ENCODE peak calls at places on chromosomes 16 and 17, in seven cellular contexts. W is SK-N-SH, L is H1, Q is GM12891, I is GM12878, J is K562, X is HepG2. B is an unnamed sample.

GRCh38 chr17:67606896-67607604 is 110.7 kb upstream of the NOL11 start:
- DNase-seq in W (peak), L (no peak), Q (no peak), I (no peak), J (no peak), X (no peak), B (no peak)

GRCh38 chr17:79836952-79837887 is 2.0 kb downstream of the CBX4 start:
- DNase-seq in W (peak), L (no peak), Q (peak), I (no peak), J (no peak), X (peak), B (peak)

GRCh38 chr17:60817187-60817586 is 139.5 kb downstream of the BCAS3 start:
- DNase-seq in W (no peak), L (no peak), Q (no peak), I (no peak), J (no peak), X (no peak), B (no peak)

GRCh38 chr17:47996201-47996600 is 25.3 kb downstream of the CDK5RAP3 start:
- DNase-seq in W (peak), L (no peak), Q (no peak), I (no peak), J (no peak), X (no peak), B (no peak)

GRCh38 chr16:63575031-63575430 is 1538.8 kb upstream of the CDH8 start:
- DNase-seq in W (no peak), L (no peak), Q (no peak), I (no peak), J (no peak), X (no peak), B (no peak)

GRCh38 chr16:67723151-67723915 is 4.2 kb upstream of the GFOD2 start:
- DNase-seq in W (no peak), L (no peak), Q (no peak), I (no peak), J (no peak), X (no peak), B (no peak)

GRCh38 chr17:57457188-57457587 is 200.9 kb downstream of the MSI2 start:
- DNase-seq in W (no peak), L (no peak), Q (no peak), I (no peak), J (no peak), X (no peak), B (no peak)

GRCh38 chr17:39016193-39017153 is 49.3 kb upstream of the FBXO47 start:
- DNase-seq in W (no peak), L (no peak), Q (no peak), I (no peak), J (no peak), X (no peak), B (no peak)

GRCh38 chr17:78105551-78105950 is 23.0 kb downstream of the TMC6 start:
- DNase-seq in W (no peak), L (no peak), Q (no peak), I (no peak), J (no peak), X (peak), B (no peak)

DNA sequence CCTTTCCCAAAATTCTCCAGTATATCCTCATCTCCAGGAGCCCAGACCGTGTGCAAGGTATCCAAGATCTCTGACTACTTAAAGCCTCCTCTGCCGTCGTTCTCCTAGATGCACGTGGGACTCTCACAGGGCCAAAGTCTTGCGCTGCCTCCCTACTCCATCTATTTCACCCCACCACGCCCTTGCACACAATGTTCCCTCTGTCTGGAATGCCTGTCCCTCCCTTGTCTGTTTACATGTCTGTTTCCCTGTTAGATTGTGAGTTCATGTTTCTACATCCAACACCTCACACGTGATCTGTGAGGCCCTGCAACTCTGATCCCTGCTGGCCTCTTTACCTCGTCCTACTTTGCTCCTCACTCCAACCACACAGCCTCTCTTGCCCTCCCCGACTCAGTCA is 4.9 kb upstream of the FZD2 start:
- DNase-seq in W (no peak), L (no peak), Q (no peak), I (no peak), J (no peak), X (peak), B (no peak)
- TF ChIP-seq POLR2AphosphoS5 in W (no peak), L (no peak), Q (no peak), I (no peak), J (no peak), X (no peak), B (no peak)

GRCh38 chr16:56423584-56424403 is 1.6 kb downstream of the AMFR start:
- DNase-seq in W (peak), L (no peak), Q (no peak), I (peak), J (no peak), X (peak), B (no peak)

GRCh38 chr16:56421313-56421712 is 4.0 kb downstream of the AMFR start:
- DNase-seq in W (no peak), L (no peak), Q (no peak), I (peak), J (no peak), X (no peak), B (no peak)

GRCh38 chr16:56421976-56422669 is 3.2 kb downstream of the AMFR start:
- DNase-seq in W (no peak), L (no peak), Q (no peak), I (no peak), J (peak), X (peak), B (no peak)

GRCh38 chr16:56424404-56424765 is 960 bp downstream of the AMFR start:
- DNase-seq in W (no peak), L (no peak), Q (no peak), I (no peak), J (no peak), X (no peak), B (no peak)

GRCh38 chr16:56422896-56423441 is 2.4 kb downstream of the AMFR start:
- DNase-seq in W (no peak), L (no peak), Q (no peak), I (no peak), J (no peak), X (no peak), B (no peak)
- TF ChIP-seq TAF1 in W (no peak), L (no peak), Q (no peak), I (no peak), J (no peak), X (no peak), B (no peak)

DNA sequence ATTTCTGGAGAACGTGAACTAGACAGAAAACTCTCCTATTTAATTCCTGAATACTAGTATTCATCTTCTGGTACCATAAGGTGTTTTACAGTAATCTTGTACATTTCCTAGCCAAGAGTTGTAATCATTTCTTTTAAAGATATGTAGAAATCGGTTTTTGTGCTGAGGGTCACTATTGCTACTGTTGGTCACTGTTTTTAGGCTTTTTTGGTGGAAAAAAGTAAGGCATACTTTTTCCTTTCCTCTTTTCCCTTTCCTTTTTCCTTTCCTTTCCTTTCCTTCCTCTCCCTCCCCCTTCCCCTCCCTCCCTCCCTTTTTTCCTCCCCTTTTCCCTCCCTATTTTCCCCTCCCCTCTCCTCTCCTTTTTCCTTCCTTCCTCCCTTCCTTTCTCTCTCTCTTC is 706.4 kb upstream of the GOT2 start:
- DNase-seq in W (no peak), L (no peak), Q (no peak), I (no peak), J (no peak), X (no peak), B (no peak)
- TF ChIP-seq POLR2AphosphoS5 in W (no peak), L (no peak), Q (no peak), I (no peak), J (no peak), X (no peak), B (no peak)

DNA sequence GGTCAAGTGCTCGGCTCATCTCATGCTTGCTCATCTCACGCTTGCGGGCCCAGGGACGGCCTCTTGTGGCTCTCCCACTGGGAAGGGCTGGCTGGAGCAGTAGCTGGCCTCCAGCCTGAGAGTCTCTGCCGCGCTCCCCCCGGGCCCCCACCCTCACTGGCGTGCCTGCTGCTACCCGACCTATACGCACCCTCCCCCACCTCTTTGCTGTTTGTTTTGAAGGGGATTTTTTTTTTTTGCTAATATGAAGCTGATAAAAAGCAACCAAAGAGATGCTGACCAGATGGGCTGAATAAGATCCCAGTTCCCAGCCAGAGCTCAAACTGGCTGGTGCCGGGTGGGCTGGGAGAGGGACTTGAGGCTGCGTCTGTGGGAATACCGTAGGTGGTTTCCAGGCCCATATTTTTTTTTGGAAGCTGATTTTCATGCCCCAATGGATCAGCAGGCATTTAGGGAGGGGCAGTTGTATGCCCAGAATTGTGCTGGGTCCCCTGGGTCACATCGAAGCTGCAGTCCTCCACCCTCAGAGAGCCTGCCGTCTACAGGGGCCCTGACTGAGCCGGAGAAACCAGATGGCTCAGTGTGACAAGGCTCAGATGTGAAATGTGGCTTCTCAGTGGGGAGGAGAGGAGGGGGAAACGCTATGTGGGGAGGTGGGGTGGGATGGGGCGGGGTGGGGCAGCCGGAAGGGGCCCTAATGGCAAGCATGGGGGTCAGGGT is 115.0 kb downstream of the RAP1GAP2 start:
- DNase-seq in W (peak), L (no peak), Q (no peak), I (no peak), J (no peak), X (no peak), B (no peak)
- TF ChIP-seq TAF1 in W (no peak), L (no peak), Q (no peak), I (no peak), J (no peak), X (no peak), B (no peak)

GRCh38 chr16:27516360-27516759 is 33.4 kb downstream of the GTF3C1 start:
- DNase-seq in W (no peak), L (no peak), Q (no peak), I (no peak), J (no peak), X (no peak), B (no peak)
- TF ChIP-seq POLR2AphosphoS5 in W (no peak), L (no peak), Q (no peak), I (no peak), J (no peak), X (no peak), B (no peak)

GRCh38 chr16:1524366-1524765 is 9.1 kb upstream of the TMEM204 start:
- DNase-seq in W (no peak), L (no peak), Q (no peak), I (no peak), J (no peak), X (no peak), B (no peak)

GRCh38 chr16:1525871-1526607 is 7.4 kb upstream of the TMEM204 start:
- DNase-seq in W (no peak), L (no peak), Q (no peak), I (no peak), J (no peak), X (no peak), B (no peak)

GRCh38 chr16:1526608-1527555 is 6.6 kb upstream of the TMEM204 start:
- DNase-seq in W (no peak), L (no peak), Q (no peak), I (no peak), J (no peak), X (no peak), B (no peak)

GRCh38 chr16:1520461-1520860 is 13.0 kb upstream of the TMEM204 start:
- DNase-seq in W (no peak), L (no peak), Q (no peak), I (no peak), J (no peak), X (no peak), B (no peak)

DNA sequence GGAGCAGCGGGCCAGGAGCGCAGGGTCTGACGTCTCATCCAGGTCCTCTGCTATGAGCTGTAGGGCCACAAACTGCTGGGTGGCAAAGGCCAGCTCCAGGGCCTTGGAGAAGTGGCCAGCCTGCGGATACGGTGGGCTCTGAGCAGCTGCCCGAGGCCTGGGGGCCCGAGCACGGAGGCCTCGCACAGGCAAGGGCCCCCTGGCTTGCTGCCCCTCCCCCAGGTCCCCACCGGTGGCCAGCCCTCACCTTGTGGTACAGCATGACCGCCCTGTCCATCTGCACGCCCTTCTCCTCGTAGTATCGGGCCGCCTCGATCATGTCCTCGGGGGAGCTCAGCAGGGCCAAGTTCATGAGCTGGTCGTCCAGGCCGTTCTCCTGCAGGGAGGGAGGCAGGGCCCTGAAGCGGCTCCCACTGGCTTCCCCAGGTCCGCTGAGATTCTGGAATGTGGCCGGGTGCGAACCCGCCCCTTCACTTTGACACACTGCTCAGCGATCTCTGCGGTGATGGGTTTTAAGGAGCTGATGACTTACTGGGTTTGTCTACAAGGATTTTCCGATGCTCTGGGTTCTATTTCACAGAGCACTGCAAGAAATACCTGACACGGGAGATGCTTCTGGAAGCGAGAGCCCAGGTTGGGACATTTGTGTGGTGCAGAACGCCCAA is 9.8 kb upstream of the TMEM204 start:
- DNase-seq in W (no peak), L (no peak), Q (no peak), I (no peak), J (no peak), X (no peak), B (no peak)
- TF ChIP-seq TAF1 in W (no peak), L (no peak), Q (no peak), I (no peak), J (no peak), X (no peak), B (no peak)

DNA sequence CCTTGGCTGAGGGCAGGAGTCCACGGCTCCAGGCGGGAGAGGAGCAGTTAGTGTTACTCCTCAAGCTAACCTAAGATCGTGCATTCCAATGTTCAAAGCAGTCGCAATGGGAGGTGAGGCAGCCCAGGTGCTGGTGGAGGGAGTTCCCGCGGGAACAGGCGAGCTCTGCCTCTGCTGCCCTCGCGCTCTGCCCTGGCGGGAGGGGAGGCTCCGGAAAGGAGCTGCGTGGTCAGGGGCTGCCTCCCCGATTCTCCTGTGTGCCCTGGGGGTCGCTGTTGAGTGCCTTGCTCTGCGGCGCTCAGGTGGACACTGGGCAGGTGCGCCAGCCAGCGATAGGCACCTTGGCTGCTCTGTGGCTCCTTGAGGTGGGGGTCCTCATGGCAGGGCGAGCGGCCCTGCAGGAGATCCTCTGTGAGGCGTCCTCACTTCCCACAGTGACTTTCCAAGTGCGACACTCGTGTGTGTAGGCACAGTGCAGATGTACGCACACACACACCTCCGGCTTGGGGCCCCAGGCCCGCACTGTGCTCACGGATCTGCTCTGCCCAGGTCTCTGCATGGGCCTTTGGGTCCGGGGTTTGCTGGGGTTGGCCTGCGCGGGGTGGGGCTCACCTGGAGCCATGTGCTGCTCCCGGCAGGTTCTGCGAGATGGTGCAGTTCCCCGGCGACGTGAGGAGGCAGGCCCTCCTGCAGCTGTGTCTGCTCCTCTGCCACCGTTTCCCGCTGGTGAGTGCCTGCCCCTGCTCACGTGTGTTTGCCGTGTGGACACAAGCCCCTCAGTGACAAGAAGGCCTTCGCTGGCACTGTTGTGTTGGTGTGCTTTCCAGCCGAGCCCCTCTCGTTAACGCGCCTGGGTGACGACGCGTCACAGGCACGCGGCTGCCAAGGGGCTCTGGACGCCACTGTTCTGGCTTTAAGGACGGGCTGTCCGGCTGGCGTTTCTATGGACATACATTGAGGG is 97.9 kb upstream of the ZNF750 start:
- DNase-seq in W (no peak), L (no peak), Q (no peak), I (no peak), J (no peak), X (no peak), B (no peak)
- TF ChIP-seq POLR2AphosphoS5 in W (no peak), L (no peak), Q (no peak), I (no peak), J (no peak), X (no peak), B (no peak)

GRCh38 chr16:8926827-8927226 is 36.9 kb downstream of the USP7 start:
- DNase-seq in W (no peak), L (no peak), Q (no peak), I (no peak), J (no peak), X (no peak), B (no peak)

GRCh38 chr16:8931864-8932263 is 31.8 kb downstream of the USP7 start:
- DNase-seq in W (no peak), L (no peak), Q (no peak), I (no peak), J (peak), X (peak), B (no peak)

GRCh38 chr16:8928467-8928957 is 35.2 kb downstream of the USP7 start:
- DNase-seq in W (no peak), L (no peak), Q (no peak), I (peak), J (no peak), X (no peak), B (no peak)

GRCh38 chr16:8925455-8925854 is 38.3 kb downstream of the USP7 start:
- DNase-seq in W (no peak), L (no peak), Q (no peak), I (no peak), J (no peak), X (no peak), B (no peak)

GRCh38 chr16:8929086-8929748 is 34.5 kb downstream of the USP7 start:
- DNase-seq in W (no peak), L (no peak), Q (no peak), I (peak), J (no peak), X (no peak), B (no peak)
- TF ChIP-seq TAF1 in W (no peak), L (no peak), Q (no peak), I (no peak), J (no peak), X (no peak), B (no peak)